ENCODE peak calls at places on chromosomes 3 and 15, in four cellular contexts. One of them, this sample, is unnamed.

GRCh38 chr3:16311960-16312451 is 47.0 kb downstream of the OXNAD1 start:
- DNase-seq in CD8-positive, alpha-beta T cell: peak; percentile 39
- DNase-seq in fibroblast of lung: no peak
- DNase-seq in PC-3: no peak
- DNase-seq in this sample: peak; percentile 19

GRCh38 chr3:183181606-183182005 is 19.1 kb upstream of the LAMP3 start:
- DNase-seq in CD8-positive, alpha-beta T cell: no peak
- DNase-seq in fibroblast of lung: no peak
- DNase-seq in PC-3: no peak
- DNase-seq in this sample: no peak

GRCh38 chr3:65550137-65550536 is 488.6 kb downstream of the MAGI1 start:
- DNase-seq in CD8-positive, alpha-beta T cell: no peak
- DNase-seq in fibroblast of lung: no peak
- DNase-seq in PC-3: no peak
- DNase-seq in this sample: no peak

GRCh38 chr3:44342191-44342790 is 3.7 kb downstream of the TCAIM start:
- DNase-seq in CD8-positive, alpha-beta T cell: no peak
- DNase-seq in fibroblast of lung: peak; percentile 89
- DNase-seq in PC-3: no peak
- DNase-seq in this sample: no peak

GRCh38 chr3:15666277-15666676 is 64.7 kb downstream of the BTD start:
- DNase-seq in CD8-positive, alpha-beta T cell: no peak
- DNase-seq in fibroblast of lung: no peak
- DNase-seq in PC-3: no peak
- DNase-seq in this sample: no peak

GRCh38 chr3:174821477-174821876 is 37.7 kb upstream of the NAALADL2 start:
- DNase-seq in CD8-positive, alpha-beta T cell: no peak
- DNase-seq in fibroblast of lung: peak; percentile 31
- DNase-seq in PC-3: no peak
- DNase-seq in this sample: no peak

GRCh38 chr3:4410174-4410573 is 56.9 kb downstream of the SUMF1 start:
- DNase-seq in CD8-positive, alpha-beta T cell: no peak
- DNase-seq in fibroblast of lung: no peak
- DNase-seq in PC-3: peak; percentile 43
- DNase-seq in this sample: no peak

GRCh38 chr3:168036654-168037419 is 58.9 kb downstream of the GOLIM4 start:
- DNase-seq in CD8-positive, alpha-beta T cell: no peak
- DNase-seq in fibroblast of lung: no peak
- DNase-seq in PC-3: no peak
- DNase-seq in this sample: no peak

GRCh38 chr3:113697192-113698090 is 999 bp upstream of the USF3 start:
- DNase-seq in CD8-positive, alpha-beta T cell: peak; percentile 11
- DNase-seq in fibroblast of lung: peak; percentile 62
- DNase-seq in PC-3: peak; percentile 32
- DNase-seq in this sample: peak; percentile 4

GRCh38 chr15:35697549-35698299 is 151.8 kb upstream of the DPH6 start:
- DNase-seq in CD8-positive, alpha-beta T cell: no peak
- DNase-seq in fibroblast of lung: peak; percentile 66
- DNase-seq in PC-3: peak; percentile 58
- DNase-seq in this sample: peak; percentile 41

GRCh38 chr3:124459678-124460077 is 270.6 kb upstream of the UMPS start:
- DNase-seq in CD8-positive, alpha-beta T cell: no peak
- DNase-seq in fibroblast of lung: no peak
- DNase-seq in PC-3: peak; percentile 41
- DNase-seq in this sample: no peak

GRCh38 chr3:167733961-167734497 is 663 bp downstream of the PDCD10 start:
- DNase-seq in CD8-positive, alpha-beta T cell: no peak
- DNase-seq in fibroblast of lung: peak; percentile 23
- DNase-seq in PC-3: peak; percentile 9
- DNase-seq in this sample: no peak

GRCh38 chr3:138609898-138610266 is 1.3 kb downstream of the FAIM start:
- DNase-seq in CD8-positive, alpha-beta T cell: no peak
- DNase-seq in fibroblast of lung: no peak
- DNase-seq in PC-3: no peak
- DNase-seq in this sample: no peak

GRCh38 chr15:70580286-70580685 is 183.1 kb downstream of the UACA start:
- DNase-seq in CD8-positive, alpha-beta T cell: no peak
- DNase-seq in fibroblast of lung: no peak
- DNase-seq in PC-3: no peak
- DNase-seq in this sample: no peak

GRCh38 chr3:185308126-185308754 is 54.4 kb upstream of the EHHADH start:
- DNase-seq in CD8-positive, alpha-beta T cell: peak; percentile 5
- DNase-seq in fibroblast of lung: peak; percentile 68
- DNase-seq in PC-3: peak; percentile 84
- DNase-seq in this sample: peak; percentile 7

GRCh38 chr15:35206060-35206675 is 121.1 kb upstream of the NANOGP8 start:
- DNase-seq in CD8-positive, alpha-beta T cell: no peak
- DNase-seq in fibroblast of lung: peak; percentile 41
- DNase-seq in PC-3: peak; percentile 74
- DNase-seq in this sample: no peak

GRCh38 chr3:74273091-74273490 is 341.4 kb downstream of the CNTN3 start:
- DNase-seq in CD8-positive, alpha-beta T cell: no peak
- DNase-seq in fibroblast of lung: no peak
- DNase-seq in PC-3: no peak
- DNase-seq in this sample: no peak

GRCh38 chr3:176959867-176960266 is 237.4 kb downstream of the TBL1XR1 start:
- DNase-seq in CD8-positive, alpha-beta T cell: no peak
- DNase-seq in fibroblast of lung: no peak
- DNase-seq in PC-3: no peak
- DNase-seq in this sample: no peak

GRCh38 chr15:60548101-60548500 is 69.2 kb upstream of the ICE2 start:
- DNase-seq in CD8-positive, alpha-beta T cell: no peak
- DNase-seq in fibroblast of lung: no peak
- DNase-seq in PC-3: no peak
- DNase-seq in this sample: no peak

GRCh38 chr15:36948982-36949381 is 151.4 kb downstream of the MEIS2 start:
- DNase-seq in CD8-positive, alpha-beta T cell: no peak
- DNase-seq in fibroblast of lung: no peak
- DNase-seq in PC-3: no peak
- DNase-seq in this sample: no peak

GRCh38 chr3:136913168-136913567 is 44.6 kb upstream of the IL20RB start:
- DNase-seq in CD8-positive, alpha-beta T cell: no peak
- DNase-seq in fibroblast of lung: no peak
- DNase-seq in PC-3: no peak
- DNase-seq in this sample: no peak

GRCh38 chr3:136196064-136196400 is at the start of gene MSL2:
- DNase-seq in CD8-positive, alpha-beta T cell: no peak
- DNase-seq in fibroblast of lung: no peak
- DNase-seq in PC-3: no peak
- DNase-seq in this sample: no peak

GRCh38 chr3:17840651-17841050 is 98.2 kb upstream of the TBC1D5 start:
- DNase-seq in CD8-positive, alpha-beta T cell: no peak
- DNase-seq in fibroblast of lung: no peak
- DNase-seq in PC-3: no peak
- DNase-seq in this sample: no peak

GRCh38 chr15:55742927-55743614 is at the start of gene PRTG:
- DNase-seq in CD8-positive, alpha-beta T cell: no peak
- DNase-seq in fibroblast of lung: peak; percentile 87
- DNase-seq in PC-3: peak; percentile 24
- DNase-seq in this sample: peak; percentile 93

GRCh38 chr15:66842710-66843441 is 140.8 kb downstream of the SMAD6 start:
- DNase-seq in CD8-positive, alpha-beta T cell: no peak
- DNase-seq in fibroblast of lung: peak; percentile 87
- DNase-seq in PC-3: peak; percentile 35
- DNase-seq in this sample: peak; percentile 78

GRCh38 chr15:25378501-25378901 is 60.3 kb downstream of the UBE3A start:
- DNase-seq in CD8-positive, alpha-beta T cell: no peak
- DNase-seq in fibroblast of lung: no peak
- DNase-seq in PC-3: no peak
- DNase-seq in this sample: no peak

GRCh38 chr15:20358066-20358780 is 183.4 kb downstream of the GOLGA6L6 start:
- DNase-seq in CD8-positive, alpha-beta T cell: no peak
- DNase-seq in fibroblast of lung: no peak
- DNase-seq in PC-3: no peak
- DNase-seq in this sample: no peak

GRCh38 chr15:91627473-91628309 is 225.8 kb upstream of the SLCO3A1 start:
- DNase-seq in CD8-positive, alpha-beta T cell: no peak
- DNase-seq in fibroblast of lung: peak; percentile 74
- DNase-seq in PC-3: no peak
- DNase-seq in this sample: no peak

GRCh38 chr3:72661115-72661457 is 187.2 kb downstream of the SHQ1 start:
- DNase-seq in CD8-positive, alpha-beta T cell: no peak
- DNase-seq in fibroblast of lung: peak; percentile 73
- DNase-seq in PC-3: peak; percentile 98
- DNase-seq in this sample: peak; percentile 92

GRCh38 chr15:83554558-83554957 is 99.4 kb upstream of the ADAMTSL3 start:
- DNase-seq in CD8-positive, alpha-beta T cell: no peak
- DNase-seq in fibroblast of lung: no peak
- DNase-seq in PC-3: no peak
- DNase-seq in this sample: no peak
- H3K4me3 ChIP-seq in CD8-positive, alpha-beta T cell: no peak overlapping the region
- H3K4me3 ChIP-seq in fibroblast of lung: no peak overlapping the region
- H3K4me3 ChIP-seq in PC-3: no peak overlapping the region
- H3K4me3 ChIP-seq in this sample: no peak overlapping the region

DNA sequence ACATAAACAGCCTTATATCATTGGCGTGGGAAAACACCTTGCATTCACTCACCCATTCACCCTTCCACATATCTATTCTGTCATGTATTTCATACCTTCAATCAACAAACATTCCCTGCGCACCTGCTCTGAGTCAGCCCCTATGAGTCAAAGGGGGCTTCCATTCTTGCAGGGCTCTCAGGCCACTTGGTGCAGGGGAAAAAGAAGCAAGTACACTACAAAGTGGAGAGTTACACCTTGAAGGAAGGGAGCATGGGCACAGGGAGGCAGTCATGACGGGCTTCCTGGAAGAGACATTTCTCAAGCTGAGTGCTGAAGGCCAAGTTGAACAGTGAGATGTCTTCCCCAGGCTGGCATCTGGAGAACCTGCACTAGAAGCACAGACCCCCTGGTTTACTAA is 4.6 kb upstream of the AMOTL2 start:
- DNase-seq in CD8-positive, alpha-beta T cell: no peak
- DNase-seq in fibroblast of lung: no peak
- DNase-seq in PC-3: peak; percentile 55
- DNase-seq in this sample: no peak
- H3K27me3 ChIP-seq in CD8-positive, alpha-beta T cell: peaks cover 7% of the 10 kb centered on the region
- H3K27me3 ChIP-seq in fibroblast of lung: no peaks in the 10 kb centered on the region
- H3K27me3 ChIP-seq in PC-3: no peaks in the 10 kb centered on the region
- H3K27me3 ChIP-seq in this sample: no peaks in the 10 kb centered on the region

DNA sequence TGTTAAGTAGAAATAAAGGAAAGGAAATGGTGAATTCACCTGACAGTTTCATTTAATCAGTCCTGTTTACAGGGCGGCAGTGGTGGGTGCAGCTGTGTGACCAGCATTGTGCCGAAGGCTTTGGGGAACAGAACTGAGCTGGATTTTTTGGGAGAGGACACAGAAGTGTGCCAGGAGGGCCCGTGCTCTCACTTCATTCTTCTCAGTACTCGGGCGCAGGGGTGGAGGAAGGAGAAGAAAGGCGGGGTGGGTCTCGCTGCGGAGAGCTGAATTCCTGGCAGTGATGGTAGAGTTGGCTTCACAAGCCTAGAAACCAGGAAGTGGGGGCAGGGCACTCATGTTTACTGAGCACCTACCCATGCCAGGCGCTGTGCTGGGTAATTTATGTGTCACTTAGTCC is 64.6 kb downstream of the CRTC3 start:
- DNase-seq in CD8-positive, alpha-beta T cell: peak; percentile 82
- DNase-seq in fibroblast of lung: peak; percentile 50
- DNase-seq in PC-3: peak; percentile 81
- DNase-seq in this sample: no peak
- H3K4me3 ChIP-seq in CD8-positive, alpha-beta T cell: peak overlapping the region; percentile 30
- H3K4me3 ChIP-seq in fibroblast of lung: no peak overlapping the region
- H3K4me3 ChIP-seq in PC-3: peak overlapping the region; percentile 43
- H3K4me3 ChIP-seq in this sample: no peak overlapping the region

DNA sequence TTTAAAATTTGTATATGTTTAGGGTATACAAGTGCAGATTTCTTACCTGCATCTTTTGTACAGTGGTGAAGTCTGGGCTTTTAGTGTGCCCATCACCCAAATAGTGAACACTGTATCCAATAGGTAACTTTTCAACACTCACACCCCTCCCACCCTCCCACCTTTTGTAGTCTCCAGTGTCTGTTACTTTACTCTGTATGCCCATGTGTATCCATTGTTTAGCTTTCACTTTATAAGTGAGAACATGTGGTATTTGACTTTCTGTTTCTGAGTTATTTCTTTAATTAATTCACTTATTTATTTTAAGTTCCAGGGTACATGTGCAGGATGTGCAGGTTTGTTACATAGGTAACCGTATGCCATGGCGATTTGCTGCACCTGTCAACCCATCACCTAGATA is 124.8 kb upstream of the NEO1 start:
- DNase-seq in CD8-positive, alpha-beta T cell: no peak
- DNase-seq in fibroblast of lung: no peak
- DNase-seq in PC-3: no peak
- DNase-seq in this sample: no peak
- H3K27me3 ChIP-seq in CD8-positive, alpha-beta T cell: no peaks in the 10 kb centered on the region
- H3K27me3 ChIP-seq in fibroblast of lung: no peaks in the 10 kb centered on the region
- H3K27me3 ChIP-seq in PC-3: peaks cover 36% of the 10 kb centered on the region
- H3K27me3 ChIP-seq in this sample: peaks cover 10% of the 10 kb centered on the region

DNA sequence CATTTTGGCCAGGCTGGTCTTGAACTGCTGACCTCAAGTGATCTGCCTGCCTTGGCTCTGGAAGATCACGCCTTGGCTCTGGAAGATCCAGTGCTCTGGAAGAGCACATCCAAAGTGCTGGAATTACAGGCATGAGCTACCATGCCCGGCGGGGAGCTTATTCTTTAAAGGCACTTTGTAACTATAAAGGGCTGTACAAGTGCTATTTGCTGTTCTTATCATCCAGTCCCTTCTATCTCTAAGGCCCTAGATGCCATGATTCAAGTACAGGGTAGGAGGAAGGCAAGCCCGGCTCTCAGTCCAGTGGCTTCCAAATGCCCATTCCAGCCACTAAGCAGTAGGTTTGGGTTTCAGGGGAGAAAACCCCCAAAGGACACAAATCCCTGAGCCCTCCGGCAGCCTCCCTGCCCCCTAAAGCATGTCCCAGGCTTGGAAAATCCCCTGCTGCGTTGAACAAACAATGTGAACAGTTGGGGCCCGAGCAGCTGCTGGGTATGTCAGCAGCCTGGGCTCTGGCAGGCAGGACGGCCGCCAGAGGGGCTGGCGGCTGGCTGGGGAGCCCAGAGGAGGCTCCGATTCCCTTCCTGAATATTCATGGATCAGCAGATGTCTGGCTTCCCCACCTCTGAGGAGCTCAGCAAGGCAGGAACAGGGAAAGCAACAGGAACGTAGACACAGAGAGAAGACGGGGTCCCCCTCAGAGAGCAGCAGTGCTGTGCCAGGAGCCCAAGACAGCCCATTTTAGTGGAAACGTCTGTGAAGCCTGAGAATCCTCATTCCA is 7.7 kb downstream of the IGDCC4 start:
- DNase-seq in CD8-positive, alpha-beta T cell: no peak
- DNase-seq in fibroblast of lung: peak; percentile 50
- DNase-seq in PC-3: no peak
- DNase-seq in this sample: peak; percentile 73
- H3K4me3 ChIP-seq in CD8-positive, alpha-beta T cell: no peak overlapping the region
- H3K4me3 ChIP-seq in fibroblast of lung: no peak overlapping the region
- H3K4me3 ChIP-seq in PC-3: no peak overlapping the region
- H3K4me3 ChIP-seq in this sample: no peak overlapping the region

DNA sequence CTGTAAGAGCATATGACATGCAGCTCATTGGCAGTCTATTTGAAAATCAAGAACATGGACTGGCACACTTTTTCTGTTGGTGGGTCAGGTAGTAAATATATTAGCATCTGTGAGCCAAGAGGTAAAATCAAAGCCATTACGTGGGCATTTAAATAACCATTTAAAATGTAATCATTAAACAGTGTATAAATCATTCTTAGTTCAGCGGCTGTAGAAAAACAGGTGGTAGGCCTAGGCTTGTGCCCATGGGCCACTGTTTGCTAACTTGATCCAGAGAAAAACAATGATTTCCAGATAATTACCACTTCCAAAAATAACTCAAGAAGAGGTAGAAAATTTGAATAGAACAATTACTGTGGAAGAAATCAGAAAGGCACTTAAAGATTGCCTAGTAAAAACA is 105.2 kb downstream of the CHST2 start:
- DNase-seq in CD8-positive, alpha-beta T cell: no peak
- DNase-seq in fibroblast of lung: no peak
- DNase-seq in PC-3: no peak
- DNase-seq in this sample: no peak
- H3K27me3 ChIP-seq in CD8-positive, alpha-beta T cell: no peaks in the 10 kb centered on the region
- H3K27me3 ChIP-seq in fibroblast of lung: no peaks in the 10 kb centered on the region
- H3K27me3 ChIP-seq in PC-3: no peaks in the 10 kb centered on the region
- H3K27me3 ChIP-seq in this sample: no peaks in the 10 kb centered on the region

This sample was measured in MG63.